ENCODE peak calls at places on chromosomes 11 and 22, in five cellular contexts. D is PC-3, O is Karpas-422, H is ascending aorta, S is heart left ventricle. I is an unnamed sample. For H3K9me3 and H3K4me1, the result is how much of the 10 kb centered on the place peaks cover.

GRCh38 chr11:67146516-67147226 is 27.6 kb downstream of the KDM2A start:
- DNase-seq in H (no peak), O (no peak), S (no peak), D (no peak), I (no peak)

GRCh38 chr11:122696662-122697061 is 41.1 kb downstream of the UBASH3B start:
- DNase-seq in S (no peak), H (no peak), O (peak), D (no peak), I (no peak)

GRCh38 chr11:120344302-120345004 is 8.2 kb downstream of the ARHGEF12 start:
- DNase-seq in D (peak), O (peak), H (no peak), S (no peak), I (no peak)

GRCh38 chr11:107973641-107974040 is 35.1 kb upstream of the CUL5 start:
- DNase-seq in S (no peak), O (no peak), H (no peak), D (no peak), I (no peak)

GRCh38 chr22:40534379-40535188 is 101.9 kb downstream of the MRTFA start:
- DNase-seq in O (no peak), D (peak), H (no peak), S (no peak), I (peak)

GRCh38 chr11:95904009-95904650 is 19.8 kb downstream of the MTMR2 start:
- DNase-seq in O (no peak), D (no peak), H (no peak), S (no peak), I (no peak)

GRCh38 chr11:129066229-129066628 is 123.6 kb upstream of the TP53AIP1 start:
- DNase-seq in S (no peak), O (no peak), H (no peak), D (no peak), I (no peak)

GRCh38 chr11:81222491-81222890 is 1511.2 kb downstream of the FAM181B start:
- DNase-seq in H (no peak), D (no peak), O (no peak), S (no peak), I (no peak)

GRCh38 chr11:121841487-121842167 is 274.4 kb downstream of the BLID start:
- DNase-seq in D (peak), S (no peak), H (no peak), O (no peak), I (peak)

GRCh38 chr22:37852418-37852817 is 3.2 kb downstream of the EIF3L start:
- DNase-seq in S (no peak), D (no peak), H (no peak), O (no peak), I (no peak)

GRCh38 chr11:11540157-11540556 is 81.6 kb downstream of the GALNT18 start:
- DNase-seq in D (no peak), H (no peak), O (no peak), S (no peak), I (no peak)

GRCh38 chr11:35454362-35454761 is 35.0 kb upstream of the SLC1A2 start:
- DNase-seq in H (no peak), O (no peak), S (no peak), D (no peak), I (no peak)

GRCh38 chr11:19723572-19724342 is 11.1 kb downstream of the NAV2 start:
- DNase-seq in H (peak), D (peak), O (no peak), S (no peak), I (no peak)

GRCh38 chr11:6927030-6927617 is 898 bp downstream of the ZNF215 start:
- DNase-seq in D (no peak), O (peak), S (no peak), H (no peak), I (no peak)

GRCh38 chr11:16778286-16778685 is 39.8 kb downstream of the C11orf58 start:
- DNase-seq in D (no peak), O (no peak), H (no peak), S (no peak), I (no peak)

GRCh38 chr11:15651033-15651432 is 536.3 kb downstream of the INSC start:
- DNase-seq in D (no peak), H (no peak), S (no peak), O (no peak), I (no peak)

GRCh38 chr11:118304227-118304808 is at the start of gene CD3E:
- DNase-seq in D (no peak), S (no peak), O (no peak), H (no peak), I (no peak)

GRCh38 chr22:44709881-44710400 is 7.9 kb downstream of the PRR5 start:
- DNase-seq in S (no peak), H (no peak), D (no peak), O (no peak), I (no peak)

GRCh38 chr11:76800466-76801200 is 17.5 kb downstream of the TSKU start:
- DNase-seq in S (peak), O (no peak), D (no peak), H (peak), I (no peak)

GRCh38 chr11:12693485-12694181 is 19.4 kb downstream of the TEAD1 start:
- DNase-seq in O (no peak), H (peak), D (peak), S (peak), I (peak)

GRCh38 chr11:106464728-106465127 is 387.3 kb downstream of the AASDHPPT start:
- DNase-seq in S (no peak), H (no peak), O (no peak), D (peak), I (no peak)

GRCh38 chr22:19115628-19116027 is 6.6 kb downstream of the DGCR2 start:
- DNase-seq in S (no peak), D (no peak), H (no peak), O (peak), I (no peak)

GRCh38 chr22:49307870-49308269 is 519.8 kb downstream of the BRD1 start:
- DNase-seq in O (no peak), D (no peak), H (peak), S (no peak), I (no peak)
- H3K9me3 ChIP-seq in O (under half), D (under half), H (under half), S (under half), I (under half)

GRCh38 chr11:64746486-64746885 is 2.5 kb upstream of the RASGRP2 start:
- DNase-seq in D (no peak), H (no peak), O (no peak), S (no peak), I (no peak)

GRCh38 chr11:64743591-64744543 is at the start of gene RASGRP2:
- DNase-seq in S (peak), D (peak), H (peak), O (peak), I (no peak)

GRCh38 chr11:64744544-64745218 is 739 bp upstream of the RASGRP2 start:
- DNase-seq in O (no peak), S (no peak), D (no peak), H (no peak), I (peak)

GRCh38 chr11:64745219-64745522 is 1.2 kb upstream of the RASGRP2 start:
- DNase-seq in H (peak), S (peak), O (peak), D (no peak), I (no peak)

DNA sequence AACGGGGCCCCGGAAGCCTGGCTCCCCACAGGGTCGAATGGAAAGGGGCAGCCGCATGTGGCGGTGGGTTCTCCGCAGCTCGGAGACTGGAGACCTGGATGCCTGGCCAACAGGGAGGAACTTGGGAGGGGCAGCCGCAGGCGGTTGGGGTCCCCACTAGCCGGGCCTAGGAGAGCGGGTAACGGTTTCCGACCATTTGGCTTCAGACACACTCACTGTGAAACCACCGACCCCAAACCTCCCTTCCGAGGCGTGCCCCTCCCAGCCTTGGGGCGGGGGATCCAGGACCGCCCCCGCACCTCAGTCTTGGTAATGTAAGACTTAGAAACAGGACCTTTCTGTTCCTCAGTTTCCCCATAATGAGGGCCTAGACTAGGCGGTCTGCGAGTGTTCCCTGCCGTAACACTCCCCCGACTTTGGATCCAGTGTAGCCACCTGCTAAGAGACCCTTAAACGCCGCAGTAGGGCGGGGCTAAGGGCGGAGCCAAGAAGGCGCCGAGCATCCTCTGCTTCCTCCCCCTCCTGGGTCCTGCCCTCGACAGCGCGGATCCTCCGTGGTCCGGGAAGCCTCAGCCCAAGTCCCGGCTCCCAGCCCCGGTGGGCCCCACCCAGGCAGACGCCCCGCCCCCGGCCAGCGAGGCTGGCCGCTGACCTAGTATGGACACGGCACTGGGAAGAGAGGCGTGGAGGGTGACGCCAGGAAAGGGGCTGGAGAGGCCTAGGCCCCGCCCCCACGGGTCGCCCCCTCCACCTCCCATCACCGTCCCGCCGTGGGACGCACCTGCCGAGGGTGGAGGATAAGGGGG is 1.8 kb upstream of the RASGRP2 start:
- DNase-seq in D (no peak), H (peak), O (peak), S (peak), I (peak)
- H3K4me1 ChIP-seq in D (under half), H (under half), O (under half), S (under half), I (under half)

GRCh38 chr11:133530501-133530835 is 1.8 kb downstream of the OPCML start:
- DNase-seq in S (no peak), H (no peak), O (no peak), D (no peak), I (no peak)

GRCh38 chr11:133531971-133532651 is at the start of gene OPCML:
- DNase-seq in H (no peak), O (no peak), D (no peak), S (no peak), I (no peak)

GRCh38 chr11:133533205-133533604 is 904 bp upstream of the OPCML start:
- DNase-seq in D (no peak), H (no peak), O (no peak), S (no peak), I (no peak)

GRCh38 chr11:133529807-133530500 is 2.3 kb downstream of the OPCML start:
- DNase-seq in D (no peak), H (no peak), S (no peak), O (no peak), I (no peak)

DNA sequence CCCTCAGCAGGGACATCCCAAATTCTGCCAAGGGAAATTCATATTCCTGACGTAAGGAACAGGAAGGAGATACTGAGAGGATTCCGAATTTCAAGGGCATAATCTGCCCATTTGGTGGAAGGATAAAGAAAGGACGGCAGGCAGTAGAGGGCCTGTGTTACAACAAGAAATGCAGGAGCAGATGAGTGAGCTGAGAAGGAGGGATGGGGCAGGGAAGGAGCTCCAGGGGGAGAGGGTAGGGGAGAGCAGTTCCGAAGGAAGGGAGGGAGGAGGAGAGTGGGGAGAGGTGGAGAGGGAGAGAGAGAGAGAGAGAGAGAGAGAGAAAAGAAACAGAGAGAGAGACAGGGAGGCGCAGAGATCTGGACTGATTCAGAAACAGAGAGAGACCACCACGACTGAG is 851 bp downstream of the OPCML start:
- DNase-seq in H (no peak), S (no peak), D (no peak), O (no peak), I (no peak)
- H3K9me3 ChIP-seq in H (under half), S (under half), D (under half), O (under half), I (under half)

GRCh38 chr22:17431179-17431578 is 61.9 kb downstream of the CECR2 start:
- DNase-seq in H (no peak), D (peak), O (no peak), S (no peak), I (no peak)
- H3K4me1 ChIP-seq in H (under half), D (under half), O (under half), S (under half), I (under half)

GRCh38 chr11:70577948-70578347 is 179.6 kb downstream of the CTTN start:
- DNase-seq in H (no peak), D (no peak), O (peak), S (no peak), I (no peak)

GRCh38 chr11:70574725-70575347 is 176.5 kb downstream of the CTTN start:
- DNase-seq in S (no peak), H (no peak), D (no peak), O (no peak), I (no peak)

GRCh38 chr11:70573701-70574151 is 175.4 kb downstream of the CTTN start:
- DNase-seq in H (no peak), O (no peak), D (no peak), S (no peak), I (no peak)

GRCh38 chr11:70577258-70577603 is 178.9 kb downstream of the CTTN start:
- DNase-seq in H (no peak), D (no peak), O (no peak), S (no peak), I (no peak)

GRCh38 chr11:70575396-70576060 is 177.2 kb downstream of the CTTN start:
- DNase-seq in S (no peak), O (peak), H (no peak), D (no peak), I (no peak)
- H3K9me3 ChIP-seq in S (under half), O (under half), H (under half), D (under half), I (under half)

DNA sequence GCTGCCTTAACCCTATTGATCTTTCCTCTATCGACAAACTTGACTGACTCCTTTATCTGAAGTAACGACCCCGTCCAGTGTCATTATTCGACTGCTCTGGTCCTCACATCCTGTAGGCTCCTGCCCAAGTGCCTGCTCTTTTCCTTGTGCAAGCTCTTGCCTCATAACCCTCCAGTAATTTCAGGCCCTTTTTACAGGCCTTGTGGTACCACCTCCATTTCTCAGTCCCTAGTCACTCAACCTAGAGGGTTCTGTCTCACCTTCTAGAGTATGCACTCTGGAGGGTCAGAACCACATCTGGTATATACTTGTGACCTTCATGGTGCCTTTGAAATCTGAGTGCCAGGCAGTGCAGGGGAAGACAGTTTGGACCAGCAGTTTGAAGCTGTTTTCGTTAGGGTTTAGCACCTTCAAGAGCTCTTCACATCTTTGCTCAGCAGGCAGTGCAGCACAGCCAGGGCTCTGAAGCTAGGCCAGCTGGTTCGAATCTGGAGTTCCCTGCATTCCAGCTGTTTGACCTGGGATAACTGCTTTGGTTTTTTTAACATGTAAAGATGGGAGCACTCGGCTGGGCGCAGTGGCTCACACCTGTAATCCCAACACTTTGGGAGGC is 11.2 kb downstream of the SNRPD3 start:
- DNase-seq in H (no peak), O (no peak), D (no peak), S (no peak), I (no peak)
- H3K4me1 ChIP-seq in H (under half), O (under half), D (under half), S (under half), I (under half)

I was measured in HAP-1.